ENCODE peak calls at places on chromosomes 1 and 21, in seven cellular contexts. D, K, B, Q, L, Y and V are unnamed samples.

GRCh38 chr1:116807394-116807793 is 53.2 kb downstream of the CD2 start:
- DNase-seq in K (no peak), L (no peak), Q (no peak), D (no peak), B (no peak), Y (no peak), V (no peak)

GRCh38 chr1:203100163-203100867 is 14.5 kb upstream of the MYOG start:
- DNase-seq in K (no peak), Q (no peak), L (no peak), Y (no peak), B (no peak), D (no peak), V (no peak)

GRCh38 chr1:33258788-33259274 is 2.5 kb downstream of the ZNF362 start:
- DNase-seq in L (no peak), Q (no peak), K (no peak), Y (no peak), D (no peak), B (no peak), V (no peak)

GRCh38 chr1:15662539-15662938 is 21.6 kb upstream of the PLEKHM2 start:
- DNase-seq in Y (no peak), Q (no peak), K (no peak), L (no peak), B (no peak), D (no peak), V (no peak)

GRCh38 chr1:224779491-224780020 is 149.9 kb upstream of the DNAH14 start:
- DNase-seq in D (no peak), K (no peak), Q (no peak), B (no peak), L (no peak), Y (no peak), V (no peak)

GRCh38 chr1:109399326-109399957 is 1.7 kb upstream of the SORT1 start:
- DNase-seq in D (no peak), L (no peak), Q (peak), K (no peak), Y (no peak), B (peak), V (no peak)

GRCh38 chr1:154440031-154440430 is 34.9 kb downstream of the IL6R start:
- DNase-seq in Q (no peak), Y (no peak), K (no peak), D (no peak), L (no peak), B (no peak), V (no peak)

GRCh38 chr1:156864796-156865195 is 4.1 kb downstream of the NTRK1 start:
- DNase-seq in Y (no peak), K (no peak), D (no peak), Q (no peak), L (no peak), B (no peak), V (no peak)

GRCh38 chr1:181250038-181250437 is 161.5 kb downstream of the IER5 start:
- DNase-seq in Y (no peak), L (no peak), B (peak), K (no peak), D (no peak), Q (no peak), V (no peak)

GRCh38 chr1:173285046-173285445 is 77.9 kb upstream of the TNFSF4 start:
- DNase-seq in D (no peak), B (no peak), Y (no peak), K (no peak), L (no peak), Q (no peak), V (no peak)

GRCh38 chr1:35470964-35471613 is 86.1 kb downstream of the KIAA0319L start:
- DNase-seq in Y (no peak), K (no peak), B (no peak), L (no peak), Q (no peak), D (no peak), V (no peak)

GRCh38 chr21:43825936-43826622 is 36.7 kb downstream of the RRP1 start:
- DNase-seq in L (no peak), D (no peak), Y (peak), Q (no peak), B (no peak), K (no peak), V (peak)

GRCh38 chr1:67674260-67675011 is 10.6 kb upstream of the GADD45A start:
- DNase-seq in Q (peak), K (no peak), D (peak), Y (peak), L (no peak), B (no peak), V (peak)

GRCh38 chr1:163730366-163730765 is 408.6 kb downstream of the NUF2 start:
- DNase-seq in B (no peak), D (no peak), K (no peak), L (no peak), Q (no peak), Y (no peak), V (no peak)

GRCh38 chr21:44293551-44294231 is 6.2 kb upstream of the PFKL start:
- DNase-seq in L (no peak), Y (peak), B (no peak), D (no peak), K (no peak), Q (no peak), V (no peak)